ENCODE peak calls at places on chromosome 1, in eight cellular contexts. V is SHP77; S is psoas muscle; U is nucleus accumbens; H is amniotic stem cell; Z is NCI-H748 treated with DMSO at 0.1 percent for 48 hours; Y is stimulated activated CD4-positive, alpha-beta T cell treated with anti-CD3 and anti-CD28 coated beads, Interleukin-4, amount 100 ng/mL, for 4 hours; K is AG04450. C is an unnamed sample.

GRCh38 chr1:86704972-86705632 is 726 bp downstream of the SH3GLB1 start:
- DNase-seq in V (peak; percentile 44), S (peak; percentile 65), U (no peak), H (peak; percentile 22), Z (no peak), Y (peak; percentile 12), K (no peak), C (no peak)

GRCh38 chr1:154791292-154792278 is 78.5 kb downstream of the KCNN3 start:
- DNase-seq in V (peak; percentile 32), S (peak; percentile 34), U (no peak), H (no peak), Z (no peak), Y (peak; percentile 85), K (no peak), C (no peak)

GRCh38 chr1:16175610-16176553 is 20.0 kb upstream of the EPHA2 start:
- DNase-seq in V (peak; percentile 49), S (peak; percentile 91), U (no peak), H (peak; percentile 83), Z (no peak), Y (no peak), K (peak; percentile 72), C (no peak)

GRCh38 chr1:25773441-25774125 is 26.4 kb upstream of the SELENON start:
- DNase-seq in V (no peak), S (no peak), U (no peak), H (no peak), Z (no peak), Y (no peak), K (no peak), C (no peak)

GRCh38 chr1:33424205-33424604 is 6.7 kb downstream of the PHC2 start:
- DNase-seq in V (no peak), S (no peak), U (no peak), H (no peak), Z (no peak), Y (no peak), K (no peak), C (no peak)

GRCh38 chr1:156126043-156126700 is 11.7 kb downstream of the LMNA start:
- DNase-seq in V (peak; percentile 67), S (peak; percentile 93), U (no peak), H (peak; percentile 83), Z (no peak), Y (peak; percentile 34), K (peak; percentile 90), C (peak; percentile 90)

GRCh38 chr1:220370041-220370700 is 97.9 kb upstream of the RAB3GAP2 start:
- DNase-seq in V (peak; percentile 16), S (peak; percentile 22), U (no peak), H (peak; percentile 80), Z (no peak), Y (no peak), K (peak; percentile 41), C (peak; percentile 96)

GRCh38 chr1:13781228-13781627 is 81.2 kb downstream of the PRDM2 start:
- DNase-seq in V (no peak), S (no peak), U (no peak), H (no peak), Z (no peak), Y (no peak), K (no peak), C (no peak)

GRCh38 chr1:156079762-156080597 is 2.3 kb downstream of the MEX3A start:
- DNase-seq in V (no peak), S (no peak), U (no peak), H (no peak), Z (no peak), Y (no peak), K (no peak), C (no peak)

GRCh38 chr1:56448529-56448928 is 130.8 kb downstream of the PLPP3 start:
- DNase-seq in V (no peak), S (no peak), U (no peak), H (no peak), Z (no peak), Y (no peak), K (no peak), C (no peak)

GRCh38 chr1:199529324-199529723 is 498.2 kb upstream of the NR5A2 start:
- DNase-seq in V (no peak), S (no peak), U (no peak), H (no peak), Z (no peak), Y (no peak), K (no peak), C (no peak)

GRCh38 chr1:37822942-37823865 is 15.2 kb upstream of the YRDC start:
- DNase-seq in V (no peak), S (no peak), U (no peak), H (no peak), Z (no peak), Y (no peak), K (no peak), C (no peak)

GRCh38 chr1:228226956-228227791 is 19.3 kb downstream of the OBSCN start:
- DNase-seq in V (no peak), S (no peak), U (no peak), H (no peak), Z (no peak), Y (no peak), K (no peak), C (no peak)

GRCh38 chr1:218164111-218164929 is 120.8 kb upstream of the RRP15 start:
- DNase-seq in V (peak; percentile 62), S (peak; percentile 36), U (no peak), H (no peak), Z (peak; percentile 48), Y (no peak), K (no peak), C (no peak)

GRCh38 chr1:63593303-63593886 is at the start of gene PGM1:
- DNase-seq in V (peak; percentile 76), S (peak; percentile 78), U (peak; percentile 30), H (peak; percentile 55), Z (peak; percentile 37), Y (peak; percentile 69), K (peak; percentile 32), C (peak; percentile 21)

C was measured in retinal pigment epithelial cell.